ENCODE peak calls at places on chromosomes 3 and 15, in eight cellular contexts. P, H, V, I, S, Z, C and L are unnamed samples.

GRCh38 chr3:141383555-141384129 is 15.3 kb downstream of the ZBTB38 start:
- DNase-seq in P (no peak), H (no peak), C (no peak), I (no peak), Z (no peak), S (peak; percentile 51), V (no peak), L (peak; percentile 53)

GRCh38 chr15:100334905-100335304 is 6.9 kb downstream of the ADAMTS17 start:
- DNase-seq in P (no peak), H (no peak), S (no peak), I (no peak), C (no peak), V (peak; percentile 74), Z (no peak), L (no peak)

GRCh38 chr3:39362812-39363211 is 20.4 kb upstream of the SLC25A38 start:
- DNase-seq in Z (no peak), C (no peak), S (no peak), P (no peak), V (no peak), I (no peak), H (no peak), L (no peak)

GRCh38 chr3:11290743-11291680 is 18.8 kb downstream of the ATG7 start:
- DNase-seq in P (no peak), S (peak; percentile 29), V (no peak), C (no peak), H (no peak), I (peak; percentile 64), Z (no peak), L (peak; percentile 87)

GRCh38 chr15:93121089-93121488 is 32.1 kb upstream of the RGMA start:
- DNase-seq in C (no peak), Z (no peak), P (no peak), H (no peak), I (no peak), S (no peak), V (no peak), L (no peak)

GRCh38 chr3:128486692-128487537 is 6.1 kb downstream of the GATA2 start:
- DNase-seq in H (no peak), S (peak; percentile 35), V (no peak), C (no peak), I (peak; percentile 61), P (peak; percentile 92), Z (no peak), L (no peak)

GRCh38 chr3:9690451-9691450 is 12.9 kb upstream of the CPNE9 start:
- DNase-seq in Z (no peak), P (peak; percentile 85), H (no peak), C (no peak), I (peak; percentile 85), V (no peak), S (no peak), L (peak; percentile 76)

GRCh38 chr3:148631124-148631903 is 66.4 kb upstream of the AGTR1 start:
- DNase-seq in H (no peak), S (no peak), Z (no peak), P (no peak), I (no peak), V (no peak), C (no peak), L (no peak)

GRCh38 chr15:84772031-84772430 is 23.6 kb downstream of the ZNF592 start:
- DNase-seq in S (no peak), V (no peak), P (no peak), I (no peak), C (no peak), Z (no peak), H (no peak), L (no peak)

DNA sequence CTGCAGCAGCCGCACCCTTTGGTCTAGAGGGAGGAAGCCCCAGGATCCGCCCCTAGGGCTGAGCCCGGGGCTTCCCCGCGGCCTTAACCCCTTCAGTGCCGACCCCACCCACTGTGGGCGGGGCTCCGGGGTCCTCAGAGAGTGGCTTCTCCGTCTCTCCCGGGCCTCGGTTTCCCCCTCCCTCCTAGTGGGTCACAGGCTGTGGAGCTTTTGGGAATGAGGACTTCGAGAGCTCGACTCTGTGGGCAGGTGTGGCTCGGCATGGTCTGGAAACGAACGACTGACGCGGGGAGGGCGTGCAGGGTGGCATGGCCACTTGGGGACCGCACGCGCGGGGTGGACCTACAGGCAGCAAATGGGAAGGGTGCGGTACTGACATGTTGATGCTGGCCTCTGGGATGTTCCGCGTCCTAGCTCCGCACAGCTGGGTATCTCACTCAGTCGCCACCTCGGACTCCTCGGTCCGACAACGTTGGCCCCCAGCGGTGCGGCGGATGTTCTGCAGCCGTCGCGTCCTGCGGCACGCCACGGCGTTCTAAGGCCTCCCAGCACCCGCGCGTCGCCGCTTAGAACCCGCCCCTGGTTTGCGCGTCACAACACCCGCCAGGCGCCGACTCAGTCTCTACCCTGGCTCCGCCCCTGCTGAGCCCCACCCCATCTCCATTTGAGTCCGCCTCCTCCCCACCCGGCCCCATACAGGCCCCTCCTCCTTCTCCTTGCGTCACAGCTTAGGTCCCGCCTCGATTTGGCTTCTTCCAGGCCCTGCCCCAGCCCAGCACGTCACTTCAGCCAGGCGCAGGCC is at the start of the genes HYAL3 and NAA80:
- DNase-seq in P (peak; percentile 100), S (peak; percentile 100), C (peak; percentile 99), H (peak; percentile 99), V (peak; percentile 100), Z (peak; percentile 100), I (peak; percentile 100), L (peak; percentile 100)
- TF ChIP-seq CTCF in P (no peak), S (peak; percentile 40), C (peak; percentile 38), H (peak; percentile 59), V (no peak), Z (peak; percentile 28), I (peak; percentile 21), L (peak; percentile 25)

GRCh38 chr3:29310865-29311264 is 30.0 kb downstream of the RBMS3 start:
- DNase-seq in Z (no peak), I (no peak), S (no peak), C (no peak), H (no peak), P (no peak), V (no peak), L (no peak)

GRCh38 chr3:29314727-29315088 is 33.8 kb downstream of the RBMS3 start:
- DNase-seq in Z (no peak), S (no peak), V (no peak), P (no peak), H (no peak), C (no peak), I (no peak), L (no peak)

GRCh38 chr3:29313981-29314726 is 33.3 kb downstream of the RBMS3 start:
- DNase-seq in V (no peak), H (no peak), C (no peak), I (peak; percentile 38), P (no peak), S (no peak), Z (no peak), L (no peak)

GRCh38 chr3:29311805-29312204 is 30.9 kb downstream of the RBMS3 start:
- DNase-seq in I (no peak), S (no peak), H (no peak), C (no peak), V (no peak), Z (no peak), P (no peak), L (no peak)

DNA sequence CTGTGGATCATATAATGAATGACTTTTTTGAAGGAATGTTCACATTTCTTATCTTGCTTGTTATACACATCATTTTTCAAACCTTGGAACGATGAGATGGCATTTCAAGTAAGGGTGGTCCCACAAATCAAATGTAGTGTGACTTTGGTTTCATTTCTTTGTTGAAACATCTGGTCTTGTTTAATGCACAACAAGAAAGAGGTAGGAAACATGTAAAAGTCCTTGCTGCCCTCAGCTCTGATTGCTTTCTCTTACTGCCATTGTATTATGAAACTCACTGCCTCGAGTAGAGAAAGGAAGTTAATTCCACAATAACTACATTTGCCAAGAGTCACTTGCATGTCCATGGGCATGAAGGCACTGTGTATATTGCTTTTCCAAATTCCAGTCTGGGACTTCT is 32.2 kb downstream of the RBMS3 start:
- DNase-seq in I (peak; percentile 43), P (no peak), V (no peak), Z (no peak), C (no peak), H (no peak), S (no peak), L (no peak)
- H3K4me3 ChIP-seq in I (no peak overlapping the region), P (no peak overlapping the region), V (no peak overlapping the region), Z (no peak overlapping the region), C (no peak overlapping the region), H (no peak overlapping the region), S (no peak overlapping the region), L (no peak overlapping the region)

DNA sequence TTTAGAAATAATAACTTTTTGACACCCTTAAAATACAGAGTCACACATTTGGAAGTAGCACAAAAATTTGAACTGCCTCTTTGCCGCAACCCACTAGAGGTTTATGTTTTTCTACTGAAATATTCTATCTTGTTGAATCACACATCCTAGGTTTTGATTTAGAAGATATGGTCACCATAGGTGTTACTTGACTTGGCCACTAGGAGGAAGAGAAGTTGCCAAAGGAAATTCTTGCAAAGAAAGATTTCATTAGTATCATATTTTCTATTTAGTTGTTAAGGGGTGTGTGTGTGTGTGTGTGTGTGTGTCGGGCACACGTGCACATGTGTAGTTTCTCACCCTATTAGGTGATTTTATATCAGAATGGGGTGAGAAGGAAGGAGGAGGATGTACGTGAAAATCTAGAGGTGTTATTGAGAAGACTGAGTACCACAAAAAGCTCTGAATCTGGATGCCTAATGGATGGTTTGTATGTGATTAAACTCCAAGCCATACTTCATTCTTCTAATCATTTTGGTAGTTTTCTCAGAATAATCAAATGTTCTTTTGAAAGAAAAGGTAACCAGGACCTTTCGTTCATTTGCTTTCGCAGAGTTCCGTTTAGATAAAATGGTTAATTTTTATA is 31.5 kb downstream of the ZFAND6 start:
- DNase-seq in V (no peak), H (no peak), C (no peak), I (no peak), S (no peak), Z (no peak), P (no peak), L (no peak)
- TF ChIP-seq CTCF in V (no peak), H (no peak), C (no peak), I (peak; percentile 38), S (peak; percentile 48), Z (no peak), P (peak; percentile 51), L (peak; percentile 38)

GRCh38 chr15:97052526-97052925 is 722.0 kb downstream of the NR2F2 start:
- DNase-seq in H (no peak), Z (no peak), S (no peak), P (no peak), C (no peak), I (no peak), V (no peak), L (no peak)
- H3K4me3 ChIP-seq in H (no peak overlapping the region), Z (no peak overlapping the region), S (no peak overlapping the region), P (no peak overlapping the region), C (no peak overlapping the region), I (no peak overlapping the region), V (no peak overlapping the region), L (no peak overlapping the region)

GRCh38 chr3:50675179-50676030 is 678 bp downstream of the DOCK3 start:
- DNase-seq in S (no peak), I (no peak), Z (peak; percentile 72), P (no peak), H (no peak), C (peak; percentile 62), V (peak; percentile 80), L (no peak)
- TF ChIP-seq CTCF in S (peak; percentile 35), I (no peak), Z (no peak), P (no peak), H (no peak), C (peak; percentile 36), V (no peak), L (no peak)